ENCODE peak calls at places on chromosome 4, in five cellular contexts. J, F, R, B and S are unnamed samples.

GRCh38 chr4:156294577-156294976 is 340.9 kb upstream of the CTSO start:
- DNase-seq in J (no peak), R (peak; percentile 87), B (peak; percentile 22), F (no peak), S (no peak)

GRCh38 chr4:144703494-144703893 is 57.5 kb downstream of the HHIP start:
- DNase-seq in J (no peak), R (no peak), B (no peak), F (no peak), S (no peak)

GRCh38 chr4:174717788-174718187 is 111.3 kb downstream of the GLRA3 start:
- DNase-seq in R (no peak), F (no peak), J (no peak), B (no peak), S (no peak)

GRCh38 chr4:41426523-41426922 is 111.4 kb upstream of the LIMCH1 start:
- DNase-seq in B (no peak), R (no peak), J (no peak), F (no peak), S (no peak)

GRCh38 chr4:93267747-93268146 is 560.8 kb upstream of the ATOH1 start:
- DNase-seq in F (no peak), B (no peak), R (no peak), J (no peak), S (no peak)

GRCh38 chr4:163672751-163673150 is 178.3 kb downstream of the TMA16 start:
- DNase-seq in J (no peak), B (no peak), R (no peak), F (no peak), S (no peak)

GRCh38 chr4:173319696-173320095 is 14.5 kb downstream of the HMGB2 start:
- DNase-seq in J (no peak), R (peak; percentile 45), F (no peak), B (no peak), S (no peak)

GRCh38 chr4:120466429-120466828 is 399.8 kb upstream of the MAD2L1 start:
- DNase-seq in J (no peak), B (no peak), R (no peak), F (no peak), S (no peak)

GRCh38 chr4:24405356-24405755 is 179.0 kb downstream of the DHX15 start:
- DNase-seq in B (no peak), J (no peak), R (no peak), F (no peak), S (no peak)

GRCh38 chr4:37685211-37685725 is 908 bp downstream of the RELL1 start:
- DNase-seq in F (peak; percentile 29), B (no peak), J (no peak), R (peak; percentile 82), S (no peak)

GRCh38 chr4:7183780-7184460 is 8.4 kb upstream of the SORCS2 start:
- DNase-seq in B (no peak), J (no peak), R (no peak), F (no peak), S (no peak)

GRCh38 chr4:186291256-186291890 is 25.4 kb downstream of the F11 start:
- DNase-seq in F (no peak), R (no peak), B (no peak), J (no peak), S (no peak)

GRCh38 chr4:87478732-87479250 is 50.4 kb downstream of the SPARCL1 start:
- DNase-seq in R (no peak), B (no peak), F (no peak), J (no peak), S (no peak)

GRCh38 chr4:183507928-183508327 is 3.1 kb downstream of the ING2 start:
- DNase-seq in R (no peak), B (no peak), F (no peak), J (no peak), S (no peak)

GRCh38 chr4:173494013-173494970 is 35.7 kb downstream of the HAND2 start:
- DNase-seq in F (peak; percentile 71), R (peak; percentile 62), J (peak; percentile 43), B (peak; percentile 47), S (no peak)

GRCh38 chr4:98468744-98469143 is 189.7 kb downstream of the TSPAN5 start:
- DNase-seq in J (no peak), R (peak; percentile 58), F (no peak), B (peak; percentile 51), S (no peak)

GRCh38 chr4:26288308-26288982 is 32.4 kb upstream of the RBPJ start:
- DNase-seq in J (no peak), B (peak; percentile 32), R (peak; percentile 77), F (no peak), S (no peak)

GRCh38 chr4:156892695-156893211 is 78.8 kb downstream of the PDGFC start:
- DNase-seq in J (no peak), R (no peak), B (no peak), F (no peak), S (no peak)

GRCh38 chr4:136751530-136751929 is 780.8 kb downstream of the PCDH18 start:
- DNase-seq in J (no peak), R (peak; percentile 19), B (no peak), F (no peak), S (no peak)

GRCh38 chr4:89727236-89727635 is 109.7 kb downstream of the SNCA start:
- DNase-seq in B (no peak), R (no peak), J (no peak), F (no peak), S (no peak)

GRCh38 chr4:139030614-139031235 is 15.1 kb downstream of the NOCT start:
- DNase-seq in B (peak; percentile 63), F (peak; percentile 76), J (peak; percentile 69), R (peak; percentile 83), S (peak; percentile 82)

GRCh38 chr4:53591372-53591892 is at the start of gene LNX1:
- DNase-seq in F (peak; percentile 95), J (peak; percentile 84), B (no peak), R (no peak), S (no peak)

GRCh38 chr4:53592128-53592527 is 842 bp upstream of the LNX1 start:
- DNase-seq in R (peak; percentile 13), J (no peak), F (peak; percentile 63), B (no peak), S (no peak)

GRCh38 chr4:53586121-53586816 is 5.0 kb downstream of the LNX1 start:
- DNase-seq in R (peak; percentile 99), F (no peak), J (no peak), B (no peak), S (no peak)

GRCh38 chr4:53587123-53587522 is 4.2 kb downstream of the LNX1 start:
- DNase-seq in F (no peak), J (no peak), R (no peak), B (no peak), S (no peak)

DNA sequence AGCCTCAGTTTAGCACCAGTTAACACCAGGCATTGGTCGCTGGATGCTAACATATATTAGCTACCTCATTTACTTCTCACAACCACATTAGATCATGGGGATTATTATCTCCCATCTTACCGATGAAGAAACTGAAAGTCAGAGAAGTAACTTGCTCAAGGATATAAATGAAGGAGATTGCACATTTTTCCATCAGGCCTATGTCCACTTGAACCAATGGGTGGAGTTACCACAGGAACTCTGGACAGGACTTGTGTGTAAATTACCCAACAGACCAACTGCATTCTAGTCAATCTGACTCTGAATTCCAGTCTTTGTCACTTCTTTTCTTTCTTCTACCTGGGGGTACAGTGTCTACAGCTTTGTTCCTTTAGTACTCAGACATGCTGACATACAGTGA is 1.8 kb downstream of the LNX1 start:
- DNase-seq in J (no peak), F (no peak), B (no peak), R (no peak), S (no peak)
- H3K4me1 ChIP-seq in J (peaks cover 2% of the 10 kb centered on the region), F (no peaks in the 10 kb centered on the region), B (peaks cover 16% of the 10 kb centered on the region), R (peaks cover 10% of the 10 kb centered on the region), S (peaks cover 19% of the 10 kb centered on the region)

GRCh38 chr4:104829761-104830160 is 316.9 kb upstream of the TET2 start:
- DNase-seq in J (no peak), F (no peak), R (no peak), B (no peak), S (no peak)
- H3K4me1 ChIP-seq in J (no peaks in the 10 kb centered on the region), F (no peaks in the 10 kb centered on the region), R (no peaks in the 10 kb centered on the region), B (no peaks in the 10 kb centered on the region), S (no peaks in the 10 kb centered on the region)

DNA sequence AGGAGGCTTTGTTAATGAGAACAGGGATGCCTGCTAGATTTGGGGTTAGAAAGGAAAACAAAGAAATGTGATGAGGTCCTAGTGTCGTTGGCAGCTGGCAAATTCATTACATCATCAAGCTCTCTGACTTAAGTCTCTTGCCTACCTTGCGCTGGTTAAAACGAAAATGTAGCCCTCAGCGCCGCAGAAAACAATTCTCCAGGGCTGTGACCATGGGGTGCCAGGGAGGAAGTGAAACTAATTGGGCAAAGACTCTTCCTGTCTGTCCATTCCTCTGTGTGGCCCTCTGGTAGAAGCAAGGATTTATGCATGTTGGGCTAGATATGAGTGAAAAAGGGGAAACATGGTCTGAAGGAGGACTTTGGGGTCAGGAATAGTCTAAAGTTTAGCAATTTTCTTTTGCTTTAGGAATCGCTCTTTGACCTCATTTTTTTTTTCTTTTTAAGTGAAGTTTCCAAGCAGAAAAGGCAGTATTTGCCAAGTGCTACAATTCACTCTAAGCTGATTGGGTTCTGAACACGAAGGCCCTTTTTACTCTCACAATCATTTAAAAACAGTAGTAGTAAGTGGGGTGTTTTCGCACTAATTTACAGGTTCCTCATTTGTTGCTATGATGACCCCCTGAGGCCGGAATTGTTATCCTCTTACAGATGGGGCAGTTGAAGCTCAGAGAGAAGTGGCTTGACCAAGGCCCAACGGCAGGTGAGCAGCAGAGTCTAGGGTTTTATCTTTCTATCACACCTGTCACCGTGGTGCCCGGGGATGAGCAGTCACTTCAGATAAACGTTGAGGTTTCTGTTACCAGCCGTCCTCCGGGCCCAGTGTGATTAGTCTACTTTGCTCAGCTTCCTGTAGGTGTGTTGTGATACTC is 27.3 kb upstream of the CHRNA9 start:
- DNase-seq in F (peak; percentile 65), R (no peak), B (no peak), J (no peak), S (no peak)
- H3K4me1 ChIP-seq in F (no peaks in the 10 kb centered on the region), R (no peaks in the 10 kb centered on the region), B (peaks cover 6% of the 10 kb centered on the region), J (peaks cover 4% of the 10 kb centered on the region), S (peaks cover 3% of the 10 kb centered on the region)

GRCh38 chr4:130031858-130032257 is 935.9 kb downstream of the C4orf33 start:
- DNase-seq in B (no peak), R (no peak), J (no peak), F (no peak), S (no peak)

GRCh38 chr4:130026185-130026584 is 930.2 kb downstream of the C4orf33 start:
- DNase-seq in R (no peak), J (no peak), F (no peak), B (no peak), S (no peak)

GRCh38 chr4:130029442-130029841 is 933.5 kb downstream of the C4orf33 start:
- DNase-seq in F (no peak), R (no peak), J (no peak), B (no peak), S (no peak)

GRCh38 chr4:130025701-130026100 is 929.7 kb downstream of the C4orf33 start:
- DNase-seq in R (no peak), F (no peak), B (no peak), J (no peak), S (no peak)

DNA sequence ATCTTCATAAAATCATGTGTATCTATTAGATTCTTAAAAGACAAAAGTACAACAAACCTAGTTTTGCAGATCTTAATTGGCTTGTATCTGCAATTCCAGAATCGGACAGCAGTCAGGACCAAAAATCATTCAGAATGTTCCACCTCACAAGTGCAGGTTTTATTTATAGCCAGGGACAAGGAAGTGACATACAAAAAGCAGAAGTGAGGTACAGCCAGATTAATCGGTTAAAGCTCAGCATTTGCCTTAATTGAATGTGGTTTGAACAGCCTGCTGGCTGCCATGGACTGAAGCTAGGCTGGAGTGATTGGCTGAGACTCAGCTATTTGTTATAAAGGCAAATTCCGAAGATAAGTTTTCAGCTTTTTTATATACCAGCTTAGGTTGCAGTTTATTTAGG is 932.6 kb downstream of the C4orf33 start:
- DNase-seq in F (no peak), B (no peak), R (no peak), J (no peak), S (no peak)
- H3K4me1 ChIP-seq in F (no peaks in the 10 kb centered on the region), B (no peaks in the 10 kb centered on the region), R (no peaks in the 10 kb centered on the region), J (no peaks in the 10 kb centered on the region), S (no peaks in the 10 kb centered on the region)